ENCODE peak calls at places on chromosome 3, in four cellular contexts. E is progenitor cell of endocrine pancreas, X is IMR-90, C is AG09319. J is an unnamed sample.

GRCh38 chr3:129888739-129889138 is 4.8 kb downstream of the TMCC1 start:
- DNase-seq in E (no peak), X (peak), C (peak), J (no peak)

GRCh38 chr3:31377045-31377642 is 155.6 kb upstream of the STT3B start:
- DNase-seq in E (no peak), X (peak), C (no peak), J (no peak)

GRCh38 chr3:44989141-44989540 is 13.1 kb downstream of the EXOSC7 start:
- DNase-seq in E (no peak), X (no peak), C (no peak), J (no peak)

GRCh38 chr3:122533931-122534334 is 19.2 kb upstream of the KPNA1 start:
- DNase-seq in E (no peak), X (peak), C (no peak), J (no peak)

GRCh38 chr3:60579734-60580133 is 671.5 kb downstream of the FHIT start:
- DNase-seq in E (no peak), X (peak), C (peak), J (no peak)

GRCh38 chr3:24253336-24253735 is 241.3 kb downstream of the THRB start:
- DNase-seq in E (no peak), X (no peak), C (no peak), J (no peak)

GRCh38 chr3:32018723-32019564 is 37.4 kb downstream of the ZNF860 start:
- DNase-seq in E (no peak), X (peak), C (peak), J (no peak)

GRCh38 chr3:157247391-157247790 is 87.4 kb upstream of the CCNL1 start:
- DNase-seq in E (no peak), X (no peak), C (no peak), J (no peak)

GRCh38 chr3:18393906-18394305 is 31.2 kb downstream of the SATB1 start:
- DNase-seq in E (no peak), X (peak), C (no peak), J (no peak)

GRCh38 chr3:54772707-54773106 is 155.2 kb downstream of the LRTM1 start:
- DNase-seq in E (no peak), X (no peak), C (no peak), J (no peak)

GRCh38 chr3:152835311-152836102 is 576 bp downstream of the P2RY1 start:
- DNase-seq in E (peak), X (peak), C (no peak), J (peak)

GRCh38 chr3:65666426-65667091 is 372.2 kb downstream of the MAGI1 start:
- DNase-seq in E (no peak), X (peak), C (no peak), J (no peak)

GRCh38 chr3:12627371-12627770 is 36.5 kb downstream of the RAF1 start:
- DNase-seq in E (no peak), X (no peak), C (no peak), J (no peak)

GRCh38 chr3:25037049-25037547 is 391.0 kb upstream of the RARB start:
- DNase-seq in E (no peak), X (no peak), C (peak), J (no peak)

GRCh38 chr3:148044141-148044540 is 635.0 kb downstream of the ZIC1 start:
- DNase-seq in E (no peak), X (no peak), C (no peak), J (no peak)

GRCh38 chr3:149332781-149333517 is 487 bp downstream of the TM4SF18 start:
- DNase-seq in E (no peak), X (no peak), C (no peak), J (no peak)

GRCh38 chr3:30222436-30222835 is 384.0 kb upstream of the TGFBR2 start:
- DNase-seq in E (no peak), X (no peak), C (no peak), J (no peak)

GRCh38 chr3:121989943-121990342 is 32.1 kb downstream of the ILDR1 start:
- DNase-seq in E (no peak), X (no peak), C (no peak), J (no peak)

GRCh38 chr3:86990171-86990733 is 697 bp downstream of the VGLL3 start:
- DNase-seq in E (peak), X (peak), C (no peak), J (peak)

GRCh38 chr3:31533169-31533870 is 595 bp downstream of the STT3B start:
- DNase-seq in E (peak), X (peak), C (no peak), J (peak)

GRCh38 chr3:100463002-100463401 is 29.4 kb upstream of the TMEM45A start:
- DNase-seq in E (no peak), X (peak), C (peak), J (no peak)

GRCh38 chr3:197363553-197364409 is 65.4 kb upstream of the DLG1 start:
- DNase-seq in E (no peak), X (no peak), C (no peak), J (no peak)

GRCh38 chr3:188097786-188098185 is 56.2 kb upstream of the LPP start:
- DNase-seq in E (no peak), X (no peak), C (no peak), J (no peak)

GRCh38 chr3:126846316-126846715 is 136.6 kb upstream of the PLXNA1 start:
- DNase-seq in E (no peak), X (peak), C (no peak), J (no peak)

GRCh38 chr3:24220859-24221657 is 273.6 kb downstream of the THRB start:
- DNase-seq in E (no peak), X (peak), C (peak), J (no peak)

GRCh38 chr3:190658106-190658505 is 144.2 kb downstream of the IL1RAP start:
- DNase-seq in E (no peak), X (no peak), C (no peak), J (no peak)

GRCh38 chr3:162217603-162218002 is 721.0 kb downstream of the OTOL1 start:
- DNase-seq in E (no peak), X (peak), C (peak), J (no peak)

GRCh38 chr3:143358155-143358792 is 238.7 kb downstream of the CHST2 start:
- DNase-seq in E (no peak), X (no peak), C (no peak), J (no peak)

GRCh38 chr3:140234256-140234655 is 299.3 kb downstream of the CLSTN2 start:
- DNase-seq in E (no peak), X (no peak), C (no peak), J (no peak)

GRCh38 chr3:24017305-24017704 is 72.2 kb downstream of the NR1D2 start:
- DNase-seq in E (no peak), X (no peak), C (no peak), J (no peak)

GRCh38 chr3:38627956-38628355 is 21.5 kb downstream of the SCN5A start:
- DNase-seq in E (no peak), X (no peak), C (no peak), J (no peak)

GRCh38 chr3:139499536-139499935 is 23.2 kb upstream of the RBP2 start:
- DNase-seq in E (no peak), X (no peak), C (no peak), J (no peak)

GRCh38 chr3:158159714-158160113 is 49.8 kb downstream of the RSRC1 start:
- DNase-seq in E (no peak), X (peak), C (no peak), J (no peak)

GRCh38 chr3:194046995-194047681 is 88.8 kb upstream of the HES1 start:
- DNase-seq in E (no peak), X (no peak), C (no peak), J (no peak)

GRCh38 chr3:172515130-172515918 is 7.9 kb downstream of the TNFSF10 start:
- DNase-seq in E (no peak), X (peak), C (no peak), J (no peak)

GRCh38 chr3:96806336-96806735 is 8.1 kb upstream of the EPHA6 start:
- DNase-seq in E (no peak), X (no peak), C (no peak), J (no peak)

DNA sequence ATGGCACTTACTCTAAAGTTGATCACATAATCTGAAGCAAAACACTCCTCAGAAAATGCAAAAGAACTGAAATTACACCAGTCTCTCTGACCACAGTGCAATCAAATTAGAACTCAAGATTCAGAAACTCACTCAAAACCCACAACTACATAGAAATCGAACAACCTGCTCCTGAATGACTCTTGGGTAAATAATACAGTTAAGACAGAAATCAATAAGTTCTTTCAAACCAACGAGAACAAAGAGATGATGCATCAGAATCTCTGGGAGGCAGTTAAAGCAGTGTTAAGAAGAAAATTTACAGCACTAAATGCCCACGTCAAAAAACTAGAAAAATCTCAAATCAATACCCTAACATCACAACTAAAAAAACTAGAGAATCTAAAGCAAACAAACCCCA is 227.2 kb downstream of the CTNNB1 start:
- DNase-seq in E (no peak), X (no peak), C (no peak), J (no peak)
- TF ChIP-seq CTCF in E (no peak), X (no peak), C (no peak), J (no peak)

GRCh38 chr3:136753112-136753939 is 1.1 kb upstream of the STAG1 start:
- DNase-seq in E (no peak), X (no peak), C (no peak), J (no peak)
- TF ChIP-seq CTCF in E (no peak), X (peak), C (no peak), J (no peak)

GRCh38 chr3:72996121-72996472 is 514 bp upstream of the PPP4R2 start:
- DNase-seq in E (no peak), X (no peak), C (no peak), J (no peak)

GRCh38 chr3:72990701-72991395 is 5.8 kb upstream of the PPP4R2 start:
- DNase-seq in E (no peak), X (no peak), C (no peak), J (no peak)

GRCh38 chr3:72991522-72991921 is 5.1 kb upstream of the PPP4R2 start:
- DNase-seq in E (no peak), X (no peak), C (no peak), J (no peak)

GRCh38 chr3:72995337-72995736 is 1.3 kb upstream of the PPP4R2 start:
- DNase-seq in E (no peak), X (no peak), C (no peak), J (no peak)

DNA sequence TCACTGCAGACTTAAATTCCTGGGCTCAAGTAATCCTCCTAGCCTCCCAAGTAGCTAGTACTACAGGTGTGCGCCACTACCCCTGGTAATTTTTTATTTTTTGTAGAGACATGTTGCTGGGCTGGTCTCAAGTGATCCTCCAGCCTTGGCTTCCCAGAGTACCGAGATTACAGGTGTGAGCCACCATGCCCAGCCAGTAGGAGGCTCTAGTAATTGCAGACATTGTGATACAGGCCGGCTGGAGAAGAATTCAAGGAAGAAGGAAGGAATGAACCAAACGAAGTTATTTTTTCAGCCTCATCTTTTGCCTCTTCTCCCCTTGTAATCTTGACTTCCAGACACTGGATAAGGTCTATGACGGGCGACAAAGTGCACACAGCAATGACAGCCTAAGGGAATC is 3.2 kb upstream of the PPP4R2 start:
- DNase-seq in E (no peak), X (no peak), C (no peak), J (no peak)
- TF ChIP-seq CTCF in E (no peak), X (no peak), C (no peak), J (no peak)

DNA sequence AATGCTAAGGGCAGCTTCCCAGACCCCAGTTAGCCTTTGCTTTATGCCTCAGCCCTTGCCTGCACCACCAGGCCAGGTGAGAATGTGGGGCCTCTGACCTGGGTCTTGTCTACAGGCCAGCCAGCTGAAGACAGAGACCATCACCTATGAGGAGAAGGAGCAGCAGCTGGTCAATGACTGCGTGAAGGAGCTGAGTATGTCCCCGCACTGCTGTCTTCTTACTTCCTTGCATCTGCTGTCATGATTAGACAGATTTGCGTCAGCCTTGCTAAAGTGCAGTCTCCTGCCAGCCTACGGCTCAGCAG is 74.6 kb downstream of the CCK start:
- DNase-seq in E (no peak), X (no peak), C (no peak), J (no peak)
- TF ChIP-seq CTCF in E (no peak), X (no peak), C (no peak), J (peak)

GRCh38 chr3:66971245-66971644 is 26.9 kb upstream of the KBTBD8 start:
- DNase-seq in E (no peak), X (no peak), C (no peak), J (no peak)

GRCh38 chr3:66971891-66972551 is 26.1 kb upstream of the KBTBD8 start:
- DNase-seq in E (peak), X (peak), C (peak), J (peak)
- TF ChIP-seq CTCF in E (peak), X (peak), C (peak), J (peak)

GRCh38 chr3:138051946-138052802 is 42.2 kb downstream of the CLDN18 start:
- DNase-seq in E (peak), X (peak), C (peak), J (no peak)
- TF ChIP-seq CTCF in E (peak), X (peak), C (peak), J (peak)